ENCODE peak calls at places on chromosome 17, in five cellular contexts. F is heart right ventricle; L is PC-3; S is activated CD4-positive, alpha-beta T cell treated with anti-CD3 and anti-CD28 coated beads for 36 hours; R is psoas muscle. B is an unnamed sample.

GRCh38 chr17:75205793-75206163 is 299 bp downstream of the NUP85 start:
- ATAC-seq in F (peak), L (peak), S (no peak), R (no peak), B (peak)

GRCh38 chr17:20920813-20921199 is 122.0 kb downstream of the USP22 start:
- ATAC-seq in F (peak), L (no peak), S (no peak), R (no peak), B (no peak)

GRCh38 chr17:79500738-79501533 is 109.9 kb downstream of the RBFOX3 start:
- ATAC-seq in F (no peak), L (no peak), S (no peak), R (no peak), B (no peak)

GRCh38 chr17:50266384-50267073 is 7.7 kb upstream of the TMEM92 start:
- ATAC-seq in F (peak), L (peak), S (no peak), R (no peak), B (no peak)

GRCh38 chr17:74455025-74455585 is 11.3 kb upstream of the CD300A start:
- ATAC-seq in F (peak), L (no peak), S (no peak), R (no peak), B (no peak)

GRCh38 chr17:11779906-11780305 is 181.6 kb downstream of the DNAH9 start:
- ATAC-seq in F (no peak), L (no peak), S (no peak), R (no peak), B (no peak)

GRCh38 chr17:64398330-64398729 is 7.7 kb upstream of the PECAM1 start:
- ATAC-seq in F (no peak), L (no peak), S (peak), R (no peak), B (no peak)

GRCh38 chr17:75244133-75244866 is 17.1 kb downstream of the GGA3 start:
- ATAC-seq in F (no peak), L (no peak), S (peak), R (no peak), B (peak)

GRCh38 chr17:35804658-35805192 is 4.6 kb upstream of the TAF15 start:
- ATAC-seq in F (peak), L (peak), S (peak), R (no peak), B (peak)

GRCh38 chr17:16971458-16972338 is at the start of gene TNFRSF13B:
- ATAC-seq in F (no peak), L (no peak), S (no peak), R (no peak), B (no peak)

GRCh38 chr17:76612465-76612864 is 26.8 kb upstream of the ST6GALNAC2 start:
- ATAC-seq in F (no peak), L (no peak), S (no peak), R (no peak), B (no peak)

GRCh38 chr17:13589658-13590057 is 12.1 kb downstream of the HS3ST3A1 start:
- ATAC-seq in F (no peak), L (no peak), S (no peak), R (no peak), B (no peak)

GRCh38 chr17:76612977-76613851 is 27.6 kb upstream of the ST6GALNAC2 start:
- ATAC-seq in F (no peak), L (peak), S (no peak), R (no peak), B (no peak)

GRCh38 chr17:81910840-81911276 is 341 bp downstream of the PCYT2 start:
- ATAC-seq in F (no peak), L (peak), S (no peak), R (no peak), B (peak)

GRCh38 chr17:65057520-65058075 is 1.1 kb upstream of the GNA13 start:
- ATAC-seq in F (peak), L (no peak), S (no peak), R (peak), B (no peak)

GRCh38 chr17:11950771-11951519 is 46.3 kb downstream of the ZNF18 start:
- ATAC-seq in F (no peak), L (peak), S (no peak), R (no peak), B (no peak)

GRCh38 chr17:68599873-68600122 is 1.4 kb downstream of the FAM20A start:
- ATAC-seq in F (peak), L (no peak), S (no peak), R (no peak), B (no peak)

GRCh38 chr17:32492281-32492623 is 5.5 kb downstream of the CDK5R1 start:
- ATAC-seq in F (no peak), L (no peak), S (peak), R (no peak), B (no peak)

GRCh38 chr17:82598256-82599011 is 49.8 kb downstream of the WDR45B start:
- ATAC-seq in F (no peak), L (peak), S (peak), R (peak), B (peak)

GRCh38 chr17:61144137-61144536 is 255.5 kb upstream of the TBX2 start:
- ATAC-seq in F (no peak), L (no peak), S (no peak), R (no peak), B (no peak)

GRCh38 chr17:8056976-8057625 is 18.2 kb downstream of the ALOX15B start:
- ATAC-seq in F (no peak), L (peak), S (no peak), R (no peak), B (no peak)

GRCh38 chr17:9389116-9389515 is 186.5 kb downstream of the STX8 start:
- ATAC-seq in F (no peak), L (peak), S (peak), R (peak), B (peak)

GRCh38 chr17:13367154-13367553 is 234.6 kb downstream of the HS3ST3A1 start:
- ATAC-seq in F (no peak), L (no peak), S (no peak), R (no peak), B (no peak)

GRCh38 chr17:2990396-2990795 is 73.0 kb downstream of the OR1D5 start:
- ATAC-seq in F (no peak), L (no peak), S (no peak), R (no peak), B (no peak)

GRCh38 chr17:67200727-67201301 is 44.2 kb downstream of the HELZ start:
- ATAC-seq in F (no peak), L (peak), S (no peak), R (no peak), B (no peak)

GRCh38 chr17:12958786-12959185 is 59.0 kb downstream of the ELAC2 start:
- ATAC-seq in F (no peak), L (peak), S (no peak), R (no peak), B (no peak)

GRCh38 chr17:47693667-47694017 is 319 bp upstream of the TBKBP1 start:
- ATAC-seq in F (no peak), L (no peak), S (no peak), R (no peak), B (no peak)

GRCh38 chr17:1108560-1108809 is 71.3 kb downstream of the ABR start:
- ATAC-seq in F (peak), L (peak), S (no peak), R (peak), B (peak)

GRCh38 chr17:21253646-21254441 is 634 bp upstream of the NATD1 start:
- ATAC-seq in F (peak), L (no peak), S (peak), R (no peak), B (peak)

GRCh38 chr17:56935461-56935860 is 21.6 kb upstream of the TRIM25 start:
- ATAC-seq in F (no peak), L (no peak), S (no peak), R (no peak), B (no peak)

GRCh38 chr17:77404812-77405581 is 264.2 kb downstream of the SEC14L1 start:
- ATAC-seq in F (peak), L (peak), S (peak), R (no peak), B (peak)

GRCh38 chr17:75549246-75550138 is 24.0 kb downstream of the LLGL2 start:
- ATAC-seq in F (peak), L (peak), S (no peak), R (peak), B (no peak)

GRCh38 chr17:41428591-41429326 is 4.4 kb upstream of the KRT37 start:
- ATAC-seq in F (no peak), L (no peak), S (no peak), R (no peak), B (no peak)

GRCh38 chr17:50170662-50171370 is 5.0 kb downstream of the SGCA start:
- ATAC-seq in F (no peak), L (peak), S (peak), R (peak), B (peak)

GRCh38 chr17:35892091-35892637 is 12.0 kb upstream of the CCL5 start:
- ATAC-seq in F (no peak), L (no peak), S (peak), R (no peak), B (peak)

B was measured in activated T-helper 17 cell treated with anti-CD3 and anti-CD28 coated beads, Interleukin-2, amount 50 U/mL, for 72 hours.